ENCODE peak calls at places on chromosomes 2 and 18, in four cellular contexts. G, W, A and R are unnamed samples.

GRCh38 chr2:37767051-37767450 is 95.6 kb upstream of the CDC42EP3 start:
- DNase-seq in G (no peak), W (no peak), A (no peak), R (no peak)

GRCh38 chr2:3138621-3139020 is 239.0 kb downstream of the EIPR1 start:
- DNase-seq in G (no peak), W (no peak), A (no peak), R (no peak)

GRCh38 chr2:213834331-213834730 is 550.1 kb downstream of the SPAG16 start:
- DNase-seq in G (peak; percentile 3), W (no peak), A (no peak), R (no peak)

GRCh38 chr2:234747032-234747431 is 204.8 kb upstream of the SH3BP4 start:
- DNase-seq in G (no peak), W (no peak), A (no peak), R (no peak)

GRCh38 chr2:28735511-28735910 is 16.1 kb upstream of the PPP1CB start:
- DNase-seq in G (no peak), W (no peak), A (no peak), R (no peak)

GRCh38 chr2:140205093-140205492 is 1424.9 kb upstream of the NXPH2 start:
- DNase-seq in G (no peak), W (no peak), A (no peak), R (no peak)

GRCh38 chr2:224311226-224311625 is 90.7 kb downstream of the FAM124B start:
- DNase-seq in G (no peak), W (no peak), A (no peak), R (no peak)

GRCh38 chr2:18446715-18447114 is 113.7 kb downstream of the RDH14 start:
- DNase-seq in G (no peak), W (no peak), A (no peak), R (no peak)

GRCh38 chr18:30970201-30970816 is 72.2 kb downstream of the DSC3 start:
- DNase-seq in G (peak; percentile 30), W (peak; percentile 31), A (no peak), R (no peak)

GRCh38 chr2:16978291-16978690 is 312.7 kb upstream of the CYRIA start:
- DNase-seq in G (no peak), W (no peak), A (no peak), R (no peak)

GRCh38 chr2:191151315-191151698 is 513 bp upstream of the STAT4 start:
- DNase-seq in G (no peak), W (no peak), A (no peak), R (no peak)

GRCh38 chr2:1856922-1857321 is 112.6 kb upstream of the PXDN start:
- DNase-seq in G (no peak), W (no peak), A (peak; percentile 30), R (no peak)

GRCh38 chr2:231662811-231663457 is 45.4 kb upstream of the PTMA start:
- DNase-seq in G (no peak), W (no peak), A (no peak), R (no peak)

GRCh38 chr2:120871881-120872620 is 136.4 kb downstream of the GLI2 start:
- DNase-seq in G (no peak), W (no peak), A (no peak), R (no peak)

GRCh38 chr18:36187138-36187825 is at the start of gene MOCOS:
- DNase-seq in G (peak; percentile 39), W (peak; percentile 68), A (peak; percentile 94), R (peak; percentile 94)

GRCh38 chr18:40357536-40357935 is 1597.5 kb upstream of the PIK3C3 start:
- DNase-seq in G (no peak), W (no peak), A (no peak), R (no peak)

GRCh38 chr2:56580242-56580641 is 396.5 kb downstream of the CCDC85A start:
- DNase-seq in G (no peak), W (no peak), A (no peak), R (no peak)

GRCh38 chr18:74534150-74534969 is at the start of gene CNDP1:
- DNase-seq in G (no peak), W (no peak), A (no peak), R (no peak)

DNA sequence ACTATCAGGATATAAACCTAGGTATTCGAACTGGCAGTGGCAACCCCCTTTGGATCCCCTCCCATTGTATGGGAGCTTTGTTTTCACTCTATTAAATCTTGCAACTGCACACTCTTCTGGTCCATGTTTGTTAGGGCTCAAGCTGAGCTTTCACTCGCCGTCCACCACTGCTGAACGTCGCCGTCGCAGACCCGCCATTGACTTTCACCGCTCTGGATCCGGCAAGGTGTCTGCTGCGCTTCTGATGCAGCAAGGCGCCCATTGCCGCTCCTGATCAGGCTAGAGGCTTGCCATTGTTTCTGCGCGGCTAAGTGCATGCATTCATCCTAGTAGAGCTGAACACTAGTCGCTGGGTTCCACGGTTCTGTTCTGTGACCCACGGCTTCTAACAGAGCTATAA is 69.1 kb downstream of the LCLAT1 start:
- DNase-seq in G (no peak), W (no peak), A (no peak), R (no peak)
- H2AFZ ChIP-seq in G (no peak overlapping the region), W (no peak overlapping the region), A (no peak overlapping the region), R (no peak overlapping the region)

GRCh38 chr2:157838442-157839161 is 37.5 kb downstream of the ACVR1 start:
- DNase-seq in G (peak; percentile 91), W (peak; percentile 88), A (peak; percentile 87), R (no peak)
- TF ChIP-seq JUN in G (peak; percentile 75), W (peak; percentile 89), A (no peak), R (no peak)

DNA sequence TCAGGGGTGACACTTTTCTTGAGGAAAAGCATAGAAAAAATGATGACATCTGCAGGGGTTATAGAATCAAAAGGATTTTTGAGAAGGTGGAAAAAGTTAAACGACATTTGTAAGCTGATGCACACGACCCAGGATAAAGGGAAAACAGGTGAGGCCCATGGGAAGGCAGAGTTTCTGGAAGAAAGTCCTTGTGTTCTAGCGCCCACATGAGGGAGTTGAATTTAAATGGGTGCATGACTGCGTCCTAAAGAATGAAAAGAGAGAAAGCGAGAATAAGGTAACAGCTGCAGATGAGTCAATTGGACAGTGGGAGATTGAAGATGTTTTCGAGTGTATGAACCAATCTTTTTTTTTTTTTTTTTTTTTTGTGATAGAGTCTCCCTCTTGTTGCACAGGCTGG is 158.1 kb downstream of the GALR1 start:
- DNase-seq in G (no peak), W (peak; percentile 3), A (no peak), R (no peak)
- H2AFZ ChIP-seq in G (no peak overlapping the region), W (no peak overlapping the region), A (no peak overlapping the region), R (no peak overlapping the region)

DNA sequence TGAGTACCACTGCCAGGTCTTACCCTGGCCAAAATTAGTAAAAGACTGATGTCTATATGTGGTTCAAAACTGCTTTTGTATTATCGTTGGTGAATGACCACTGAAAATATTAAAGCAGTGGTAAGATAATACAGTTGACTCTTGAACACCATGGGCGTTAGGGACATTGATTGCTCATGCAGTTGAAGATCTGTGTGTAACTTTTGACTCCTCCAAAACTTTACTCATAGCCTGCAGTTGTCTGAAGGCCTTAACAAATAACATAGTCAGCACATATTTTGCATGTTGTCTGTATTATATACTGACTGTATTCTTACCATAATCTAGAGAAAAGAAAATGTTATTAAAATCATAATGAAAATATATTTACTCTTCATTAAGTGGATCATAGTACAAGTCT is 5.8 kb upstream of the ANKRD12 start:
- DNase-seq in G (no peak), W (no peak), A (no peak), R (no peak)
- TF ChIP-seq JUN in G (no peak), W (no peak), A (no peak), R (no peak)

DNA sequence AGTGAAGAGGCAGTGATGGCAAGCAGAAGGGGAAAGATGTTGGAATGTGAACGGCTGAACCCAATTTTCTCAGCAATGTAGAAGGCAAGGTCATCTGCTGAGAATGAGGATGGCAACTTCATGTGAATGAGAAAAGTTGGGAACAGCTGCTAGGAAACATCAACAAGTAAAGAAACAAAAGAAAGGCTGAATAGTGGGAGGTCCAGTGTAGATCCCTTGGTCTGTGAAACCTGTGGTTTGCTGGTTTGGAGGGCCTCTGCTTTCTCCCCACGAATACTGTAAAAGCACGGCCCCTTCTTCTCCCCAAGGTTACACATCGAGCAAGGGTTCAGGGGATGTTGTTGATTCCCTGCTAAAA is 27.3 kb downstream of the MARCHF4 start:
- DNase-seq in G (no peak), W (no peak), A (no peak), R (no peak)
- H2AFZ ChIP-seq in G (no peak overlapping the region), W (no peak overlapping the region), A (no peak overlapping the region), R (no peak overlapping the region)

DNA sequence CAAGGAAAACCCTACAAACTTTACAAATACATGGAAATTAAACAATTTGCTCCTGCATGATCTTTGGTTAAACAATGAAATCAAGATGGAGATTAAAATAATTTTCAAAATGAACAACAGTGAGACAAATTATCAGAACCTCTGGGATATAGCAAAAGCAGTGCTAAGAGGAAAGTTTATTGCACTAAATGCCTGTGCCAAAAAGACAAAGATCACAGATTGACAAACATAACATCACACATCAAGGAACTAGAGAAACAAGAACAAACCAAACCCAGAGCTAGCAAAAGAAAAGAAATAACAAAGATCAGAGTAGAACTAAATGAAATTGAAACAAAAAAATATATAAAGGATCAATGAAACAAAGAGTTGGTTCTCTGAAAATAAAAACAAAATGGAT is 95.2 kb upstream of the FBXO11 start:
- DNase-seq in G (no peak), W (no peak), A (no peak), R (no peak)
- TF ChIP-seq JUN in G (no peak), W (no peak), A (no peak), R (no peak)

GRCh38 chr18:3649135-3649558 is 199.2 kb downstream of the TGIF1 start:
- DNase-seq in G (no peak), W (no peak), A (no peak), R (no peak)
- H2AFZ ChIP-seq in G (peak overlapping the region; percentile 1), W (no peak overlapping the region), A (peak overlapping the region; percentile 66), R (no peak overlapping the region)

GRCh38 chr2:60522462-60522861 is 31.0 kb downstream of the BCL11A start:
- DNase-seq in G (no peak), W (no peak), A (no peak), R (peak; percentile 44)
- TF ChIP-seq JUN in G (no peak), W (no peak), A (no peak), R (no peak)

GRCh38 chr18:48609114-48609513 is 70.3 kb downstream of the CTIF start:
- DNase-seq in G (no peak), W (no peak), A (no peak), R (no peak)
- H2AFZ ChIP-seq in G (no peak overlapping the region), W (no peak overlapping the region), A (no peak overlapping the region), R (no peak overlapping the region)